ENCODE peak calls at places on chromosomes 13 and 19, in seven cellular contexts. R, V, N, T, L, Q and J are unnamed samples.
A peak's percentile ranks its signal among the peaks of the same experiment; 100 is the strongest.

GRCh38 chr19:30784850-30785459 is 412.8 kb downstream of the ZNF536 start:
- DNase-seq in T (peak; percentile 84), N (peak; percentile 24), L (peak; percentile 13), Q (peak; percentile 22), V (peak; percentile 79), R (peak; percentile 26), J (peak; percentile 19)

GRCh38 chr13:82011355-82011754 is 1670.4 kb upstream of the SPRY2 start:
- DNase-seq in N (no peak), R (no peak), L (no peak), T (peak; percentile 36), V (no peak), Q (no peak), J (no peak)

GRCh38 chr19:10552596-10553053 is 8.9 kb downstream of the ATG4D start:
- DNase-seq in L (peak; percentile 44), Q (peak; percentile 30), R (no peak), N (no peak), V (peak; percentile 85), T (peak; percentile 79), J (no peak)

GRCh38 chr13:101127741-101128353 is 288.5 kb downstream of the NALCN start:
- DNase-seq in T (peak; percentile 50), Q (peak; percentile 57), L (no peak), R (peak; percentile 53), N (peak; percentile 61), V (no peak), J (peak; percentile 76)

GRCh38 chr13:100753391-100753790 is 78.8 kb upstream of the TMTC4 start:
- DNase-seq in N (no peak), T (no peak), R (no peak), Q (no peak), L (no peak), V (no peak), J (no peak)

GRCh38 chr13:44157614-44158013 is 216.0 kb upstream of the SERP2 start:
- DNase-seq in T (no peak), L (no peak), R (no peak), Q (no peak), V (no peak), N (no peak), J (no peak)

GRCh38 chr13:49579501-49579900 is 5.9 kb downstream of the RCBTB1 start:
- DNase-seq in N (no peak), L (no peak), Q (no peak), R (no peak), V (no peak), T (no peak), J (peak; percentile 40)

GRCh38 chr13:33879044-33879596 is 61.2 kb downstream of the RFC3 start:
- DNase-seq in L (no peak), N (no peak), R (no peak), Q (no peak), T (no peak), V (no peak), J (no peak)

GRCh38 chr13:27927444-27928352 is 7.9 kb downstream of the PDX1 start:
- DNase-seq in N (peak; percentile 12), Q (no peak), V (peak; percentile 48), T (no peak), R (no peak), L (no peak), J (no peak)

GRCh38 chr13:60351816-60352215 is 45.2 kb upstream of the TDRD3 start:
- DNase-seq in V (no peak), R (no peak), Q (no peak), N (no peak), T (no peak), L (no peak), J (no peak)

GRCh38 chr19:3785464-3785937 is 680 bp downstream of the MATK start:
- DNase-seq in N (no peak), L (no peak), Q (no peak), V (no peak), R (no peak), T (no peak), J (no peak)

GRCh38 chr13:31890946-31891345 is 140.6 kb upstream of the FRY start:
- DNase-seq in V (no peak), R (no peak), L (no peak), N (no peak), T (no peak), Q (no peak), J (peak; percentile 61)

GRCh38 chr13:63838366-63839110 is 2422.9 kb upstream of the PCDH20 start:
- DNase-seq in R (no peak), Q (no peak), V (no peak), L (no peak), T (no peak), N (no peak), J (no peak)

GRCh38 chr19:41696402-41697197 is 8.5 kb upstream of the CEACAM7 start:
- DNase-seq in V (peak; percentile 35), L (no peak), R (no peak), T (no peak), Q (no peak), N (no peak), J (peak; percentile 14)

GRCh38 chr13:46598140-46598819 is 45.3 kb downstream of the LRCH1 start:
- DNase-seq in Q (no peak), T (no peak), N (no peak), V (no peak), L (no peak), R (no peak), J (no peak)

GRCh38 chr13:46596501-46596900 is 43.5 kb downstream of the LRCH1 start:
- DNase-seq in L (no peak), N (no peak), V (no peak), T (no peak), R (no peak), Q (no peak), J (peak; percentile 70)

GRCh38 chr13:46595136-46595917 is 42.4 kb downstream of the LRCH1 start:
- DNase-seq in V (no peak), N (no peak), L (no peak), R (peak; percentile 60), T (no peak), Q (no peak), J (peak; percentile 82)

GRCh38 chr13:46593403-46593802 is 40.4 kb downstream of the LRCH1 start:
- DNase-seq in Q (no peak), N (no peak), R (no peak), V (no peak), L (no peak), T (no peak), J (no peak)

GRCh38 chr13:46595918-46596315 is 42.9 kb downstream of the LRCH1 start:
- DNase-seq in V (no peak), T (no peak), Q (no peak), L (no peak), R (no peak), N (no peak), J (no peak)
- H3K4ac ChIP-seq in V (no peak overlapping the region), T (no peak overlapping the region), Q (no peak overlapping the region), L (no peak overlapping the region), R (no peak overlapping the region), N (no peak overlapping the region), J (no peak overlapping the region)

GRCh38 chr19:17402982-17403855 is 2.2 kb downstream of the BST2 start:
- DNase-seq in Q (peak; percentile 62), T (peak; percentile 92), V (peak; percentile 93), N (peak; percentile 86), L (no peak), R (no peak), J (no peak)

GRCh38 chr19:17405250-17406038 is at the start of gene BST2:
- DNase-seq in N (no peak), T (peak; percentile 52), L (no peak), V (peak; percentile 64), Q (peak; percentile 90), R (peak; percentile 37), J (peak; percentile 38)

GRCh38 chr19:17404621-17405249 is 695 bp downstream of the BST2 start:
- DNase-seq in T (no peak), Q (no peak), R (no peak), L (no peak), N (no peak), V (no peak), J (no peak)

GRCh38 chr19:17406039-17406886 is 833 bp upstream of the BST2 start:
- DNase-seq in N (no peak), R (no peak), V (peak; percentile 49), L (no peak), T (no peak), Q (peak; percentile 76), J (no peak)

GRCh38 chr19:17404015-17404414 is 1.4 kb downstream of the BST2 start:
- DNase-seq in V (peak; percentile 63), R (no peak), Q (no peak), L (no peak), N (no peak), T (no peak), J (no peak)
- H3K4ac ChIP-seq in V (no peak overlapping the region), R (no peak overlapping the region), Q (peak overlapping the region; percentile 45), L (no peak overlapping the region), N (no peak overlapping the region), T (no peak overlapping the region), J (no peak overlapping the region)

GRCh38 chr19:21604941-21605548 is 99.6 kb downstream of the ZNF429 start:
- DNase-seq in T (no peak), V (no peak), N (no peak), R (no peak), L (no peak), Q (no peak), J (no peak)

GRCh38 chr19:21607453-21607852 is 102.1 kb downstream of the ZNF429 start:
- DNase-seq in R (no peak), Q (no peak), T (no peak), L (no peak), N (no peak), V (no peak), J (no peak)

GRCh38 chr19:21604351-21604926 is 99.0 kb downstream of the ZNF429 start:
- DNase-seq in V (no peak), L (no peak), T (peak; percentile 79), N (no peak), R (peak; percentile 21), Q (peak; percentile 32), J (peak; percentile 55)

GRCh38 chr19:21603431-21604153 is 98.2 kb downstream of the ZNF429 start:
- DNase-seq in N (no peak), Q (no peak), L (no peak), V (no peak), R (no peak), T (peak; percentile 57), J (no peak)

GRCh38 chr19:21602105-21602658 is 96.8 kb downstream of the ZNF429 start:
- DNase-seq in T (no peak), N (no peak), R (no peak), L (no peak), Q (no peak), V (no peak), J (no peak)
- H3K4ac ChIP-seq in T (no peak overlapping the region), N (no peak overlapping the region), R (no peak overlapping the region), L (no peak overlapping the region), Q (no peak overlapping the region), V (no peak overlapping the region), J (no peak overlapping the region)

GRCh38 chr19:39517432-39517831 is 2.5 kb downstream of the SELENOV start:
- DNase-seq in R (no peak), Q (no peak), T (no peak), V (no peak), N (no peak), L (no peak), J (no peak)

GRCh38 chr19:39518458-39518857 is 3.5 kb downstream of the SELENOV start:
- DNase-seq in L (no peak), N (no peak), R (no peak), Q (no peak), T (peak; percentile 69), V (peak; percentile 71), J (no peak)

GRCh38 chr19:39520541-39521204 is 5.7 kb downstream of the SELENOV start:
- DNase-seq in R (no peak), V (no peak), Q (no peak), L (no peak), T (no peak), N (no peak), J (no peak)

GRCh38 chr19:39516270-39516669 is 1.3 kb downstream of the SELENOV start:
- DNase-seq in V (peak; percentile 38), Q (no peak), R (no peak), N (no peak), T (no peak), L (no peak), J (no peak)

GRCh38 chr19:39518975-39519374 is 4.0 kb downstream of the SELENOV start:
- DNase-seq in R (no peak), N (no peak), Q (no peak), V (peak; percentile 65), T (no peak), L (no peak), J (no peak)
- H3K4ac ChIP-seq in R (no peak overlapping the region), N (no peak overlapping the region), Q (no peak overlapping the region), V (no peak overlapping the region), T (peak overlapping the region; percentile 47), L (peak overlapping the region; percentile 78), J (no peak overlapping the region)